ENCODE peak calls at places on chromosome 19, in ten cellular contexts. T is CD8-positive, alpha-beta T cell; C is fibroblast of mammary gland; Z is tibial artery; B is cardiac muscle cell; K is mucosa of descending colon; P is foreskin fibroblast; Y is choroid plexus epithelial cell; I is stomach; L is CD4-positive, CD25-positive, alpha-beta regulatory T cell. R is an unnamed sample.

GRCh38 chr19:56601375-56601774 is 6.3 kb downstream of the ZNF71 start:
- DNase-seq in T (no peak), C (peak), Z (no peak), B (no peak), K (no peak), P (peak), Y (peak), I (no peak), L (no peak), R (no peak)

GRCh38 chr19:38664503-38665211 is 17.2 kb downstream of the ACTN4 start:
- DNase-seq in T (no peak), C (no peak), Z (no peak), B (peak), K (no peak), P (no peak), Y (no peak), I (no peak), L (no peak), R (peak)

GRCh38 chr19:56751078-56751489 is 79.5 kb upstream of the ZNF835 start:
- DNase-seq in T (no peak), C (no peak), Z (no peak), B (no peak), K (no peak), P (no peak), Y (no peak), I (no peak), L (no peak), R (no peak)

GRCh38 chr19:19628499-19629134 is 597 bp upstream of the LPAR2 start:
- DNase-seq in T (peak), C (peak), Z (no peak), B (peak), K (peak), P (peak), Y (peak), I (peak), L (peak), R (peak)

GRCh38 chr19:18789883-18790565 is 1.1 kb downstream of the COMP start:
- DNase-seq in T (no peak), C (peak), Z (peak), B (peak), K (no peak), P (peak), Y (peak), I (no peak), L (no peak), R (peak)

GRCh38 chr19:10290439-10290875 is 705 bp downstream of the ICAM5 start:
- DNase-seq in T (no peak), C (no peak), Z (no peak), B (peak), K (no peak), P (peak), Y (no peak), I (no peak), L (no peak), R (no peak)

GRCh38 chr19:19342086-19343015 is 21.7 kb downstream of the MAU2 start:
- DNase-seq in T (no peak), C (peak), Z (no peak), B (peak), K (no peak), P (peak), Y (peak), I (peak), L (no peak), R (no peak)

GRCh38 chr19:6060600-6061391 is 49.5 kb downstream of the RFX2 start:
- DNase-seq in T (peak), C (peak), Z (peak), B (no peak), K (no peak), P (peak), Y (no peak), I (no peak), L (no peak), R (no peak)

GRCh38 chr19:6047741-6048231 is 62.5 kb downstream of the RFX2 start:
- DNase-seq in T (no peak), C (peak), Z (peak), B (peak), K (no peak), P (peak), Y (peak), I (no peak), L (no peak), R (no peak)

DNA sequence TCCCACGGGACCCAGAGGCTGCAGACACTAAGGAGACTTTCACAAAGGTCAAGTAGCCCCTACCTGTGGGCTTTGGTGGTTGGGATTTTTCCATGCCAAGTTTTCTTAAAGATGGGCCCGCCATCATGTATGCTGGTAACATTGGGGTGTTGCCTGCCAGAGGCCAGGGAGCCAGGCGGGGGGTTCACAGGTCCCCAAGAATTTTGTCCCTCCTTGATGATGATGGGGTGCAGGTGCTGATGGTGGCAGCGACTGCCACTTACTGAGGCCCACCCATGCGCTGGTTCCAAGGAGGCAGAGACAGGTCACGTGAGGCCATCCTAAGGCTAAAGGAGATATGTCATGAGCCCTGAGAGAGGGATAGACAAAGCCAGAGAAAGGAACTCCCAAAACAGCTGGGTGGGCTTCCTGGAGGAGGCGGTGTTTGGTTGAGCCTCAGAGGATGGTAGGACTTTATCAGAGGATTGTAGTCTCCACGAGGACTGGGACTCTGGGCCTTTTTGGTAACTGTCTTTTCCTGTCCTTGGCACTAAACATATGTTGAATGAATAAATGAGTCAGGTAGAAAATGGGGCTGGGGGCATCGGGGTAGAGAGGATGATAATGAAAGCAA is 14.4 kb downstream of the PLEKHF1 start:
- DNase-seq in T (no peak), C (no peak), Z (no peak), B (no peak), K (no peak), P (no peak), Y (no peak), I (no peak), L (no peak), R (peak)
- H3K4me3 ChIP-seq in T (peak), C (no peak), Z (no peak), B (no peak), K (no peak), P (no peak), Y (no peak), I (no peak), L (peak), R (peak)

GRCh38 chr19:3024509-3024869 is 4.6 kb downstream of the TLE2 start:
- DNase-seq in T (no peak), C (no peak), Z (no peak), B (no peak), K (no peak), P (no peak), Y (no peak), I (no peak), L (no peak), R (no peak)

GRCh38 chr19:3024870-3025515 is 4.1 kb downstream of the TLE2 start:
- DNase-seq in T (no peak), C (no peak), Z (no peak), B (no peak), K (no peak), P (no peak), Y (no peak), I (no peak), L (no peak), R (no peak)

GRCh38 chr19:3026768-3027167 is 2.3 kb downstream of the TLE2 start:
- DNase-seq in T (no peak), C (no peak), Z (no peak), B (no peak), K (no peak), P (no peak), Y (no peak), I (no peak), L (no peak), R (no peak)

GRCh38 chr19:3027292-3027691 is 1.8 kb downstream of the TLE2 start:
- DNase-seq in T (no peak), C (no peak), Z (no peak), B (no peak), K (no peak), P (no peak), Y (no peak), I (no peak), L (no peak), R (no peak)

DNA sequence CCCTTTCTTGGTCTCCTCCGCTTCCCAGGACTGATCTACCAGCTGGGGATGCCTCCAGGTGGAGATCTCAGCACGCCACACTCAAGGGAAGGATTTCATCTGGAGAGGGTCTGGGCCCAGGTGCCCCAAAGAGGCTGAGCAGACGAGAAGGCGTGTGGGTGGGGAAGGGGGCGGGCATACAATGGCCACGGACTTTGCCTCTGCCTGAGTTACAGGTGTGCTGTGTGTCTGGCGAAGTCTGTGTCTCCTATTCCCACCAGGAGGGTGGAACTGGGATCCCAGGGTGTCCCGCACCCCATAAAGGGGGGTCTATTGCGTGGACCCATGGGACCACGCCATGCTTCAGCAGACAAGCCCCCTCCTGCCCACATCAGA is 3.6 kb downstream of the TLE2 start:
- DNase-seq in T (no peak), C (no peak), Z (no peak), B (no peak), K (no peak), P (no peak), Y (no peak), I (no peak), L (no peak), R (no peak)
- H3K4me3 ChIP-seq in T (no peak), C (no peak), Z (no peak), B (no peak), K (no peak), P (no peak), Y (no peak), I (no peak), L (no peak), R (no peak)

DNA sequence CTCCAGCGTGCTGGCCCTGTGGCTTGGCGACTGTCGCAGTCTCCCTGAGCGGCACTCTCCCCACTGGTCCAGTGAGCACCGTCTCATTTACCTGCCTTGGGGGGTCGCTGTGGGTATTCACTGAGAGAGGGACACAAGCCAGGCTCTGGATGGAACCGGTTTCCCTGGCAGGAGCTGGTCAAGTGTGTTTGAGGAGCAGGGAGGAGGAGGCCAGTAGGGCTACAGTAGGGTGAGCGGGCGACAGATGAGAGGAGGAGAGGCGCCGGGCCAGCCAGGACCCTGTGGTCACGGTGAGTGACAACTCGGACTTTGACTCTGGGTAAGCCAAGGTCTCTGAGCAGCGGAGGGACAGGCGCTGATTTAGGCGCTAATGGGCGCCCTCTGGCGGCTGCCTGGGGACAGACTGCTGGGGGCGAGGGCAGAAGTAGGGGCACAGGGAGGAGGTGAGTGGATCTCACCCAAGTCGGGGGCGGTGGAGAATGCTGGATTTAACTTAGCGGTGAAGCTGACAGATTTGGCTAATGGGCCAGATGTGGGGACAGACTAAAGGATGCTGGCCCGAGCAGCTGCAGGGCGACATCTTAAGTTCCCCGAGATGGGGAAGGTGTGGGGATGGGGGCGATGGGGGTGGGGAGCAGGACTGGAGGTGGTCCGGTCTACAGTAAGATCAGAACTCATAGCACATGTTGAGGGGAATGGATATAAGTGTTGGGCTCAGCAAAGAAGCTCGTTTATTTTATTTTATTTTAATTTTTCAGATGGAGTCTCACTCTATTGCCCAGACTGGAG is 4.7 kb upstream of the PRMT1 start:
- DNase-seq in T (peak), C (peak), Z (peak), B (peak), K (peak), P (peak), Y (peak), I (peak), L (peak), R (peak)
- H3K4me3 ChIP-seq in T (no peak), C (no peak), Z (no peak), B (no peak), K (no peak), P (no peak), Y (peak), I (no peak), L (no peak), R (no peak)

GRCh38 chr19:47446534-47447469 is 24.9 kb downstream of the SLC8A2 start:
- DNase-seq in T (no peak), C (no peak), Z (no peak), B (peak), K (peak), P (peak), Y (no peak), I (peak), L (no peak), R (no peak)
- H3K4me3 ChIP-seq in T (peak), C (no peak), Z (no peak), B (peak), K (no peak), P (no peak), Y (no peak), I (peak), L (no peak), R (no peak)

DNA sequence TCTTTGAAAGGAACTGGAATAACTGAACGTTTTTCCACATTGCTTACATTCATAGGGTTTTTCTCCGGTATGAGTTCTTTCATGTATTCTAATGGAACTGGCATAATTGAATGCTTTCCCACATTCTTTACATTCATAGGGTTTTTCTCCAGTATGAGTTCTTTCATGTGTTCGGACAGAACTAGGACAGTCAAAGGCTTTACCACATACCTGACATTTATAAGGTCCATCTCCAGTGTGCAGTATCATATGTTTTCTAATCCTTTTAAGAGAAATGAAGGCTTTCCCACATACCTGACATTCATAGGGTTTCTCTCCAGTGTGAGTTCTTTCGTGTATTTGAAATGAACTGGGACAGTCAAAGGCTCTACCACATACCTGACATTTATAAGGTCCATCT is 24.7 kb downstream of the ZNF564 start:
- DNase-seq in T (no peak), C (no peak), Z (no peak), B (no peak), K (no peak), P (no peak), Y (no peak), I (no peak), L (no peak), R (no peak)
- H3K4me3 ChIP-seq in T (peak), C (no peak), Z (no peak), B (no peak), K (no peak), P (no peak), Y (no peak), I (no peak), L (peak), R (no peak)

GRCh38 chr19:8423821-8424223 is 10.7 kb downstream of the MARCHF2 start:
- DNase-seq in T (no peak), C (peak), Z (peak), B (no peak), K (peak), P (peak), Y (peak), I (peak), L (no peak), R (peak)
- H3K4me3 ChIP-seq in T (no peak), C (no peak), Z (peak), B (no peak), K (no peak), P (no peak), Y (no peak), I (no peak), L (no peak), R (no peak)

GRCh38 chr19:2288743-2289713 is 7.1 kb upstream of the PEAK3 start:
- DNase-seq in T (no peak), C (no peak), Z (no peak), B (no peak), K (no peak), P (no peak), Y (no peak), I (no peak), L (no peak), R (no peak)
- H3K4me3 ChIP-seq in T (peak), C (no peak), Z (peak), B (no peak), K (no peak), P (no peak), Y (no peak), I (peak), L (peak), R (peak)

GRCh38 chr19:15721208-15721607 is 6.6 kb upstream of the OR10H2 start:
- DNase-seq in T (no peak), C (no peak), Z (no peak), B (no peak), K (no peak), P (no peak), Y (no peak), I (no peak), L (no peak), R (no peak)

GRCh38 chr19:15714638-15715037 is 13.2 kb upstream of the OR10H2 start:
- DNase-seq in T (no peak), C (no peak), Z (no peak), B (no peak), K (no peak), P (no peak), Y (no peak), I (no peak), L (no peak), R (no peak)

GRCh38 chr19:15717781-15718180 is 10.0 kb upstream of the OR10H2 start:
- DNase-seq in T (no peak), C (no peak), Z (no peak), B (no peak), K (no peak), P (no peak), Y (no peak), I (no peak), L (no peak), R (no peak)

GRCh38 chr19:15715642-15716041 is 12.2 kb upstream of the OR10H2 start:
- DNase-seq in T (no peak), C (no peak), Z (no peak), B (no peak), K (no peak), P (no peak), Y (no peak), I (no peak), L (no peak), R (no peak)
- H3K4me3 ChIP-seq in T (no peak), C (no peak), Z (no peak), B (no peak), K (no peak), P (no peak), Y (no peak), I (no peak), L (no peak), R (no peak)

DNA sequence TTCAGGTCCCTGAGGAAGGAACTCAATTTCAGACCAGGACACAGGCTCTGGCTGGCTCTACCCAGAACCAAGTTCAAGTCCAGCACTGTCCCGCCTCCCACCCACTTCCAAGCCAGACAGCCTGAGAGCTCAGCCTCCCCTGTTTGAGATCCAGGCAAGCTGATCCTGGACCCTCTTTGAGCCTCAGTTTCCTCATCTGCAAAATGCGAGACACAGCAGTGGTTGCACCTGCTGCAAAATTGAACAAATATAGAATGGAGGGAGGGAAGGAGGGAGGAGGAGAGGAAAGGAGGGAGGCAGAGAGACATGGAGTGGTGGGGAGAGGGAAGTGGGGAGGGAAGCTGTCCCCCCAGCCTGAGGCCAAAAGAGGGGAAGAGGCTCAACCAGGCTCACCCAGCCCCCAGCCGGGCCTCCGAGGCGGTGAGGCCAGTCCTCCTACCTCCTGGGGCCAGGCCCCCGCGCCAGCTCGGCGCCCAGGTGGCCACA is 721 bp downstream of the TMEM221 start:
- DNase-seq in T (no peak), C (no peak), Z (no peak), B (no peak), K (no peak), P (no peak), Y (no peak), I (peak), L (no peak), R (no peak)
- H3K4me3 ChIP-seq in T (no peak), C (no peak), Z (peak), B (peak), K (no peak), P (no peak), Y (no peak), I (peak), L (no peak), R (no peak)